ENCODE peak calls at places on chromosomes 13 and 19, in four cellular contexts. I is HL-60, P is K562, A is GM12878. E is an unnamed sample.

GRCh38 chr13:53285896-53286430 is 257.4 kb downstream of the OLFM4 start:
- DNase-seq in I (no peak), P (no peak), A (no peak), E (no peak)

GRCh38 chr19:33998739-33999345 is 173.5 kb upstream of the LSM14A start:
- DNase-seq in I (no peak), P (no peak), A (no peak), E (no peak)

GRCh38 chr13:111505175-111505777 is 184.8 kb downstream of the TEX29 start:
- DNase-seq in I (no peak), P (peak; percentile 41), A (no peak), E (no peak)

GRCh38 chr19:55637534-55637933 is 3.3 kb upstream of the ZNF580 start:
- DNase-seq in I (no peak), P (no peak), A (no peak), E (no peak)

GRCh38 chr13:80841346-80841882 is 500.5 kb upstream of the SPRY2 start:
- DNase-seq in I (no peak), P (no peak), A (no peak), E (no peak)

GRCh38 chr19:6663236-6664187 is 6.4 kb downstream of the TNFSF14 start:
- DNase-seq in I (no peak), P (no peak), A (no peak), E (no peak)

GRCh38 chr13:89577301-89577700 is 1770.2 kb upstream of the MIR17HG start:
- DNase-seq in I (no peak), P (no peak), A (no peak), E (no peak)

GRCh38 chr19:48368942-48369341 is 4.8 kb downstream of the SYNGR4 start:
- DNase-seq in I (no peak), P (no peak), A (no peak), E (no peak)

GRCh38 chr19:23403581-23404324 is 8.5 kb upstream of the ZNF91 start:
- DNase-seq in I (no peak), P (no peak), A (no peak), E (no peak)

GRCh38 chr19:40355975-40356680 is 7.6 kb downstream of the PLD3 start:
- DNase-seq in I (no peak), P (no peak), A (peak; percentile 64), E (no peak)

GRCh38 chr13:28707629-28708427 is 10.9 kb downstream of the SLC46A3 start:
- DNase-seq in I (peak; percentile 73), P (peak; percentile 57), A (peak; percentile 94), E (no peak)

GRCh38 chr13:36297600-36298338 is at the start of gene CCDC169:
- DNase-seq in I (peak; percentile 73), P (peak; percentile 84), A (no peak), E (no peak)

GRCh38 chr13:40060318-40061007 is 405.0 kb downstream of the COG6 start:
- DNase-seq in I (no peak), P (no peak), A (peak; percentile 97), E (no peak)

GRCh38 chr13:52848455-52849190 is at the start of gene PCDH8:
- DNase-seq in I (no peak), P (no peak), A (no peak), E (no peak)

GRCh38 chr13:56515441-56515840 is 625.3 kb upstream of the PRR20A start:
- DNase-seq in I (no peak), P (no peak), A (no peak), E (no peak)

GRCh38 chr13:107367258-107367657 is 799.3 kb upstream of the ARGLU1 start:
- DNase-seq in I (no peak), P (no peak), A (no peak), E (no peak)

GRCh38 chr13:71801781-71802180 is 65.2 kb downstream of the DACH1 start:
- DNase-seq in I (no peak), P (no peak), A (no peak), E (no peak)

GRCh38 chr19:6062274-6062673 is 48.0 kb downstream of the RFX2 start:
- DNase-seq in I (peak; percentile 93), P (peak; percentile 33), A (no peak), E (no peak)

GRCh38 chr19:49056101-49056901 is 1.2 kb downstream of the CGB7 start:
- DNase-seq in I (peak; percentile 15), P (peak; percentile 79), A (no peak), E (peak; percentile 84)

GRCh38 chr13:33099860-33100259 is 83.6 kb downstream of the KL start:
- DNase-seq in I (no peak), P (no peak), A (no peak), E (no peak)

GRCh38 chr19:6125571-6125989 is 9.9 kb upstream of the ACSBG2 start:
- DNase-seq in I (peak; percentile 63), P (peak; percentile 85), A (peak; percentile 40), E (peak; percentile 44)

GRCh38 chr13:21014666-21015170 is 46.7 kb downstream of the LATS2 start:
- DNase-seq in I (no peak), P (no peak), A (no peak), E (no peak)

GRCh38 chr13:51906581-51906980 is 44.8 kb downstream of the CCDC70 start:
- DNase-seq in I (no peak), P (no peak), A (no peak), E (no peak)

GRCh38 chr13:26882731-26883130 is 122.1 kb upstream of the GPR12 start:
- DNase-seq in I (no peak), P (no peak), A (no peak), E (no peak)

GRCh38 chr19:4981681-4981958 is 12.7 kb downstream of the KDM4B start:
- DNase-seq in I (no peak), P (no peak), A (no peak), E (no peak)

GRCh38 chr19:42122691-42123607 is 9.3 kb downstream of the POU2F2 start:
- DNase-seq in I (no peak), P (no peak), A (peak; percentile 68), E (no peak)

GRCh38 chr13:99320693-99321481 is 13.7 kb upstream of the GPR183 start:
- DNase-seq in I (peak; percentile 80), P (peak; percentile 38), A (no peak), E (no peak)
- TF ChIP-seq SPI1 in I (peak; percentile 100), P (peak; percentile 74), A (peak; percentile 22), E (peak; percentile 36)

GRCh38 chr19:1183543-1184172 is 9.6 kb upstream of the SBNO2 start:
- DNase-seq in I (no peak), P (no peak), A (peak; percentile 66), E (no peak)

DNA sequence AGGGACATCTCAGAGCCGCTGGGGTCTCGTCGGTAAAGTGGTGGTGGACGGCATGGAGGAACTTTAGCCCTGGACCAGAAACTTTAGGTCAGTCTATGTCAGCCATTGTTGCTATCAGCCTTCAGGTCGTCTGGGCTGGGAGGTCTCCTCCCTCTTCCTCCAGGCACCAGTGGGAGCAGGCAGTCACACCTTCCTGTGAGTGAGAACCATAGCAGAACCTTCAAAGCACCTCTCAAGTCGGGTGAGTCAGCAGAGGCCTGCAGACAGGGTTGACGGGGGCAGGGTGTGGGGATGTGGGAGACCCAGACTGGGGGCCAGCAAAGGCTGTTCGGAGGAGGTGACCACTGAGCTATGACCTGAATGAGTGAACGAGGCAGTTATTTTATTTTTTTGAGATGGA is 15.4 kb upstream of the SBNO2 start:
- DNase-seq in I (no peak), P (peak; percentile 84), A (no peak), E (no peak)
- TF ChIP-seq SPI1 in I (no peak), P (no peak), A (no peak), E (no peak)

GRCh38 chr19:46373573-46374359 is 26.9 kb downstream of the PPP5C start:
- DNase-seq in I (no peak), P (no peak), A (no peak), E (no peak)
- TF ChIP-seq SPI1 in I (no peak), P (no peak), A (no peak), E (no peak)

GRCh38 chr19:43578787-43579186 is 3.2 kb downstream of the PINLYP start:
- DNase-seq in I (no peak), P (no peak), A (no peak), E (no peak)

GRCh38 chr19:43576479-43576878 is 878 bp downstream of the PINLYP start:
- DNase-seq in I (no peak), P (no peak), A (no peak), E (no peak)

GRCh38 chr19:43574424-43575155 is 737 bp downstream of the XRCC1 start:
- DNase-seq in I (no peak), P (no peak), A (no peak), E (no peak)

GRCh38 chr19:43575156-43575950 is at the start of the genes PINLYP and XRCC1:
- DNase-seq in I (peak; percentile 96), P (peak; percentile 99), A (peak; percentile 93), E (peak; percentile 97)

DNA sequence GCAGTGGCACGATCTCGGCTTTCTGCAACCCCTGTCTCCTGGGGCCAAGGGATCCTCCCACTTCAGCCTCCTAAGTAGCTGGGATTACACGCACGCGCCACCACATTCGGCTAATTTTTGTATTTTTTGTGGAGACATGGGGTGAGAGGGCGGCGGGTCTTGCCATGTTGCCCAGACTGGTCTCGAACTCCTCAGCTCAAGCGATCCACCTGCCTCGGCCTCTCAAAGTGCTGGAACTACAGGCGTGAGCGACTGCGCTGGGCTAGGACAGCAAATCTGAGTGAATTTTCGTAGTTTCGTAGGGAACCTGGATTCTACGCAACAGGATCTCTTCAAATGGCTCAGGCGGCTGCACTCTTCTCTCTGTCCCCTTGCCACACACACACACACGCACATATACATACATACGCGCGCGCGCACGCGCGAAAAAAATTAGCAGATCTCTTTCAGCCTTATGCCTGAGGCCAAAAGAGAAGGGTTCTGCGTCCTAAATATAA is 402 bp downstream of the PINLYP start:
- DNase-seq in I (no peak), P (no peak), A (no peak), E (no peak)
- TF ChIP-seq SPI1 in I (no peak), P (no peak), A (no peak), E (no peak)

GRCh38 chr13:30181856-30182651 is 125.3 kb downstream of the KATNAL1 start:
- DNase-seq in I (no peak), P (peak; percentile 18), A (no peak), E (no peak)

GRCh38 chr13:30191491-30192100 is 115.8 kb downstream of the KATNAL1 start:
- DNase-seq in I (no peak), P (no peak), A (no peak), E (no peak)

GRCh38 chr13:30192320-30193093 is 114.8 kb downstream of the KATNAL1 start:
- DNase-seq in I (no peak), P (no peak), A (peak; percentile 21), E (no peak)

GRCh38 chr13:30186644-30187431 is 120.5 kb downstream of the KATNAL1 start:
- DNase-seq in I (no peak), P (no peak), A (no peak), E (no peak)
- TF ChIP-seq SPI1 in I (no peak), P (no peak), A (no peak), E (no peak)

GRCh38 chr13:112697756-112698655 is 8.2 kb downstream of the ATP11A start:
- DNase-seq in I (no peak), P (no peak), A (no peak), E (no peak)
- TF ChIP-seq SPI1 in I (no peak), P (no peak), A (no peak), E (no peak)

GRCh38 chr19:45376045-45376724 is 5.8 kb upstream of the ERCC2 start:
- DNase-seq in I (no peak), P (no peak), A (no peak), E (no peak)
- TF ChIP-seq SPI1 in I (no peak), P (no peak), A (no peak), E (no peak)

GRCh38 chr19:50759886-50760285 is 10.4 kb upstream of the GPR32 start:
- DNase-seq in I (no peak), P (peak; percentile 76), A (no peak), E (no peak)
- TF ChIP-seq SPI1 in I (no peak), P (no peak), A (no peak), E (no peak)

E was measured in GM12891.